ENCODE peak calls at places on chromosomes 7 and 10, in seven cellular contexts. One of them, this sample, is unnamed.

GRCh38 chr10:29555746-29556481 is 78.9 kb downstream of the SVIL start:
- DNase-seq in ovary: no peak
- DNase-seq in GM06990: no peak
- DNase-seq in keratinocyte: no peak
- DNase-seq in neural progenitor cell: peak; percentile 59
- DNase-seq in GM20000: no peak
- DNase-seq in H9: no peak
- DNase-seq in this sample: no peak

GRCh38 chr7:154287370-154287769 is 235.2 kb downstream of the DPP6 start:
- DNase-seq in keratinocyte: no peak
- DNase-seq in GM20000: no peak
- DNase-seq in GM06990: no peak
- DNase-seq in neural progenitor cell: peak; percentile 29
- DNase-seq in H9: no peak
- DNase-seq in ovary: no peak
- DNase-seq in this sample: no peak

GRCh38 chr10:50464004-50464409 is 159.7 kb downstream of the SGMS1 start:
- DNase-seq in GM06990: no peak
- DNase-seq in keratinocyte: no peak
- DNase-seq in ovary: no peak
- DNase-seq in neural progenitor cell: no peak
- DNase-seq in H9: no peak
- DNase-seq in GM20000: no peak
- DNase-seq in this sample: no peak

GRCh38 chr7:151366872-151367207 is 25.2 kb downstream of the NUB1 start:
- DNase-seq in GM06990: no peak
- DNase-seq in ovary: no peak
- DNase-seq in H9: no peak
- DNase-seq in neural progenitor cell: no peak
- DNase-seq in keratinocyte: no peak
- DNase-seq in GM20000: no peak
- DNase-seq in this sample: no peak

GRCh38 chr7:4765776-4766490 is 9.5 kb upstream of the AP5Z1 start:
- DNase-seq in H9: peak; percentile 50
- DNase-seq in GM06990: no peak
- DNase-seq in keratinocyte: no peak
- DNase-seq in ovary: no peak
- DNase-seq in GM20000: no peak
- DNase-seq in neural progenitor cell: peak; percentile 32
- DNase-seq in this sample: no peak

GRCh38 chr10:35459449-35459847 is 123.1 kb downstream of the CCNY start:
- DNase-seq in neural progenitor cell: no peak
- DNase-seq in H9: no peak
- DNase-seq in GM20000: no peak
- DNase-seq in GM06990: no peak
- DNase-seq in keratinocyte: no peak
- DNase-seq in ovary: no peak
- DNase-seq in this sample: no peak

GRCh38 chr10:43284341-43284910 is 17.6 kb upstream of the RASGEF1A start:
- DNase-seq in H9: peak; percentile 75
- DNase-seq in keratinocyte: no peak
- DNase-seq in GM20000: no peak
- DNase-seq in ovary: no peak
- DNase-seq in GM06990: no peak
- DNase-seq in neural progenitor cell: peak; percentile 75
- DNase-seq in this sample: no peak

GRCh38 chr7:128161466-128162125 is 79.5 kb upstream of the LEP start:
- DNase-seq in keratinocyte: no peak
- DNase-seq in GM20000: no peak
- DNase-seq in neural progenitor cell: no peak
- DNase-seq in ovary: no peak
- DNase-seq in H9: peak; percentile 5
- DNase-seq in GM06990: no peak
- DNase-seq in this sample: no peak

GRCh38 chr7:3063016-3063753 is 19.5 kb upstream of the CARD11 start:
- DNase-seq in GM20000: peak; percentile 70
- DNase-seq in GM06990: no peak
- DNase-seq in keratinocyte: no peak
- DNase-seq in ovary: no peak
- DNase-seq in neural progenitor cell: no peak
- DNase-seq in H9: no peak
- DNase-seq in this sample: no peak

GRCh38 chr7:21617916-21618390 is 75.1 kb downstream of the DNAH11 start:
- DNase-seq in neural progenitor cell: no peak
- DNase-seq in GM20000: no peak
- DNase-seq in H9: no peak
- DNase-seq in keratinocyte: no peak
- DNase-seq in ovary: peak; percentile 61
- DNase-seq in GM06990: no peak
- DNase-seq in this sample: no peak

GRCh38 chr10:70191161-70191770 is 21.0 kb upstream of the SAR1A start:
- DNase-seq in GM06990: no peak
- DNase-seq in H9: no peak
- DNase-seq in neural progenitor cell: no peak
- DNase-seq in ovary: no peak
- DNase-seq in keratinocyte: no peak
- DNase-seq in GM20000: no peak
- DNase-seq in this sample: no peak

GRCh38 chr7:46076527-46076926 is 155.5 kb upstream of the IGFBP3 start:
- DNase-seq in ovary: no peak
- DNase-seq in keratinocyte: no peak
- DNase-seq in H9: no peak
- DNase-seq in neural progenitor cell: no peak
- DNase-seq in GM20000: no peak
- DNase-seq in GM06990: no peak
- DNase-seq in this sample: no peak

GRCh38 chr10:42926831-42927230 is 144.2 kb downstream of the BMS1 start:
- DNase-seq in keratinocyte: no peak
- DNase-seq in H9: peak; percentile 65
- DNase-seq in ovary: no peak
- DNase-seq in neural progenitor cell: peak; percentile 76
- DNase-seq in GM06990: no peak
- DNase-seq in GM20000: no peak
- DNase-seq in this sample: no peak

GRCh38 chr7:66267249-66267648 is 62.1 kb downstream of the TPST1 start:
- DNase-seq in GM20000: no peak
- DNase-seq in neural progenitor cell: no peak
- DNase-seq in keratinocyte: no peak
- DNase-seq in ovary: peak; percentile 66
- DNase-seq in GM06990: no peak
- DNase-seq in H9: no peak
- DNase-seq in this sample: no peak

GRCh38 chr10:51729822-51730530 is 30.6 kb upstream of the CSTF2T start:
- DNase-seq in GM20000: no peak
- DNase-seq in neural progenitor cell: no peak
- DNase-seq in ovary: no peak
- DNase-seq in keratinocyte: no peak
- DNase-seq in GM06990: no peak
- DNase-seq in H9: no peak
- DNase-seq in this sample: no peak

GRCh38 chr10:131882590-131883451 is 18.0 kb upstream of the PPP2R2D start:
- DNase-seq in neural progenitor cell: no peak
- DNase-seq in H9: peak; percentile 21
- DNase-seq in GM06990: no peak
- DNase-seq in ovary: no peak
- DNase-seq in keratinocyte: no peak
- DNase-seq in GM20000: no peak
- DNase-seq in this sample: peak; percentile 24

GRCh38 chr7:55513849-55514248 is 58.5 kb downstream of the VOPP1 start:
- DNase-seq in GM20000: peak; percentile 39
- DNase-seq in ovary: no peak
- DNase-seq in GM06990: peak; percentile 56
- DNase-seq in H9: no peak
- DNase-seq in neural progenitor cell: no peak
- DNase-seq in keratinocyte: no peak
- DNase-seq in this sample: no peak

GRCh38 chr7:55512635-55513034 is 59.7 kb downstream of the VOPP1 start:
- DNase-seq in GM20000: no peak
- DNase-seq in GM06990: no peak
- DNase-seq in keratinocyte: no peak
- DNase-seq in neural progenitor cell: no peak
- DNase-seq in H9: no peak
- DNase-seq in ovary: no peak
- DNase-seq in this sample: no peak

GRCh38 chr7:55516399-55516798 is 55.9 kb downstream of the VOPP1 start:
- DNase-seq in neural progenitor cell: no peak
- DNase-seq in ovary: no peak
- DNase-seq in GM06990: no peak
- DNase-seq in GM20000: no peak
- DNase-seq in keratinocyte: no peak
- DNase-seq in H9: no peak
- DNase-seq in this sample: no peak

GRCh38 chr7:55515569-55516279 is 56.6 kb downstream of the VOPP1 start:
- DNase-seq in GM20000: peak; percentile 48
- DNase-seq in ovary: no peak
- DNase-seq in neural progenitor cell: no peak
- DNase-seq in H9: no peak
- DNase-seq in keratinocyte: no peak
- DNase-seq in GM06990: peak; percentile 50
- DNase-seq in this sample: no peak

DNA sequence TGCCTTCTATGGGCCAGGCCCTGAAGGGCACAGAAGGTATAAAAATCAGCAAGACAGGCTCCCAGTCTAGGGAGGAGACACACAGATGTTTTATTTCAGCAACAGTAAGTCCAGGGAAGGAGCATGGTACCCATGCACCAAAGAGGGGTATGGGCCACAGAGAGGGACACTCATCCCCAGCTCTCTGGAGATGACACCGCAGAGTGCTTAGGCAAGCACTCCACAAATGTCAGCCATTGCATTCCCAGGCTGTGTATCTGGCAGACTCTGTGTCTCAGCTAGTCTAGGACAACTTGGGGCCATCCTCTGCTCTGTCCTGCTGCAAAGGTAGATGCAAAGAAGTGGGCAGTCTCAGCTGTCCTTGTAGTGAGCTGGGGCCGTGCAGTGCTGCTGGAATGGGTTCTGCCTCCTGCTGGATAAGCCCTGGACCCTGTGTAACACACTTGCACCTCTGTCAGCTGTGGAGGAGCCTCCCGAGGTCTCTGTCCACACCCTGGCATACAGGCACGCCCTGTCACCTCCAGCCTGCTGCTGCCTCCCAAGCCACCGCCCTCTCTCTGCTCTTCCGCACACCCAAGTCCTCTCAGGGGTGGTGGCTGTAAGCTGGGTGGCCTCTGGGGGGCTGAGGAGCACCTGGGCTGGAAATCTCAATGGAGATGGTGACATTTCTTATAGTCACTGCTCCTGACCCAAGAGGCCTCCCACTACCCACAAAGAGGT is 57.6 kb downstream of the VOPP1 start:
- DNase-seq in neural progenitor cell: no peak
- DNase-seq in GM20000: no peak
- DNase-seq in H9: no peak
- DNase-seq in GM06990: no peak
- DNase-seq in ovary: no peak
- DNase-seq in keratinocyte: no peak
- DNase-seq in this sample: no peak
- TF ChIP-seq CTCF in neural progenitor cell: no peak
- TF ChIP-seq CTCF in GM20000: no peak
- TF ChIP-seq CTCF in H9: no peak
- TF ChIP-seq CTCF in GM06990: peak; percentile 47
- TF ChIP-seq CTCF in ovary: no peak
- TF ChIP-seq CTCF in keratinocyte: no peak
- TF ChIP-seq CTCF in this sample: no peak

DNA sequence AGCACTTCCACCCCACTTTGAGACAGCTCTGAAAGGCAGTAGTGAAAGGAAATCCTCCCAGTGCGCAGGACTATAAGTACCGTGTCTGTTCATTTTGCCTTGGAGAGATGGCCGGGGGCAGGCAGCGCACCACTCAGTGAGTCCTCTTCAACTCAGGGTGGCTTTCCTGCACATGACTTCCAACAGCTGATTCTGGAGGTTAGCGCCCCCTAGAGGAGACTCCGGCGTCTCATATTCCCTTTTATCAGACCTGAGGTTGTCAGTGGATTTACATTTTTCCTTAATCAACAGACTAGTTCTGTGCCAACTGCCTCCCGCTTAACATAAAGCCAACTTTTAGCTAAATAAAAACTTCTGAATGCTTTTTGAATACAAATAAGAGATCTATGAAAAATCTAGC is 101.0 kb downstream of the HERPUD2 start:
- DNase-seq in keratinocyte: no peak
- DNase-seq in GM06990: no peak
- DNase-seq in ovary: no peak
- DNase-seq in neural progenitor cell: peak; percentile 51
- DNase-seq in H9: peak; percentile 76
- DNase-seq in GM20000: peak; percentile 20
- DNase-seq in this sample: no peak
- TF ChIP-seq CTCF in keratinocyte: peak; percentile 31
- TF ChIP-seq CTCF in GM06990: peak; percentile 46
- TF ChIP-seq CTCF in ovary: no peak
- TF ChIP-seq CTCF in neural progenitor cell: peak; percentile 65
- TF ChIP-seq CTCF in H9: peak; percentile 83
- TF ChIP-seq CTCF in GM20000: peak; percentile 28
- TF ChIP-seq CTCF in this sample: peak; percentile 59

GRCh38 chr10:112804036-112804435 is 146.0 kb upstream of the TCF7L2 start:
- DNase-seq in GM20000: no peak
- DNase-seq in H9: peak; percentile 39
- DNase-seq in neural progenitor cell: peak; percentile 34
- DNase-seq in keratinocyte: no peak
- DNase-seq in ovary: no peak
- DNase-seq in GM06990: no peak
- DNase-seq in this sample: no peak
- TF ChIP-seq CTCF in GM20000: no peak
- TF ChIP-seq CTCF in H9: no peak
- TF ChIP-seq CTCF in neural progenitor cell: no peak
- TF ChIP-seq CTCF in keratinocyte: no peak
- TF ChIP-seq CTCF in ovary: no peak
- TF ChIP-seq CTCF in GM06990: no peak
- TF ChIP-seq CTCF in this sample: no peak

GRCh38 chr7:104767113-104767512 is 246.9 kb upstream of the KMT2E start:
- DNase-seq in GM06990: no peak
- DNase-seq in keratinocyte: no peak
- DNase-seq in H9: no peak
- DNase-seq in neural progenitor cell: no peak
- DNase-seq in GM20000: no peak
- DNase-seq in ovary: no peak
- DNase-seq in this sample: no peak

GRCh38 chr7:104772405-104772821 is 241.6 kb upstream of the KMT2E start:
- DNase-seq in neural progenitor cell: peak; percentile 58
- DNase-seq in ovary: no peak
- DNase-seq in GM20000: no peak
- DNase-seq in H9: peak; percentile 89
- DNase-seq in GM06990: no peak
- DNase-seq in keratinocyte: no peak
- DNase-seq in this sample: no peak

DNA sequence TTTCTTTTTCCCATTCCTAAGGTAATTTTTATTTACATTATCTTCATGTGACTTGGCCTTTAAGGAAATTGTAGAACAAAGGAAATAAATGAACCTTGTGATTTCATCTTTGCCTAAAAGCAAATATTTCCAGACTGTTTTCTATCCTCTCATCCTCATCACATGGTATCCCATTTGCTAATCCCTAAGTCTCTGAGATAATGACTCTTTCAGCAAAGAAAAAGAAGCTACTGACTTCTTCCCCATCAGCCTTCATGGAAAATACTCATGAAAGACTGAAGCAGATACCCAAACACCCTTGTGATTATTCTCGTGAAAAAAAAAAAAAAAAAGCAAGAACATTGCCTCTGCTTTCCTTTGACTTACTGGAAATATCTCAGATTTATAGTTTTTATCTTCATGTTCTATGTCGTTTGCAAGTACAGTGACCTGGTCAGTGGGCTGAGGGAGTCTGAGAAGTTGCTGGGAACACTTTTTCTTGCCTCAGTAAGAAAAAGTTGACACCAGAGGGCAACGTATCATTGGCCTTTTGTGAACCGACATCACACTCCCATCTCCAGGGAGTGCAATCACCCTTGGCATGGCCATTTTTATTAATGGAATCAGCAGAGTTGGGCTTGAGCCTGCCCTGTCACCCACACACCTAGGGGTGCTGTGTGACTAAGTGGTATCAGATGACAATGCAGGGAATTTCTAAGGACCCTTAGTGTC is 246.0 kb upstream of the KMT2E start:
- DNase-seq in ovary: no peak
- DNase-seq in neural progenitor cell: peak; percentile 21
- DNase-seq in H9: no peak
- DNase-seq in GM20000: no peak
- DNase-seq in GM06990: no peak
- DNase-seq in keratinocyte: no peak
- DNase-seq in this sample: no peak
- TF ChIP-seq CTCF in ovary: no peak
- TF ChIP-seq CTCF in neural progenitor cell: no peak
- TF ChIP-seq CTCF in H9: peak; percentile 51
- TF ChIP-seq CTCF in GM20000: no peak
- TF ChIP-seq CTCF in GM06990: no peak
- TF ChIP-seq CTCF in keratinocyte: no peak
- TF ChIP-seq CTCF in this sample: no peak